ENCODE peak calls at places on chromosomes 13 and 19, in ten cellular contexts. W, H, Y, E, Q, B, L, S, N and R are unnamed samples.

GRCh38 chr19:18921593-18921992 is 2.1 kb downstream of the DDX49 start:
- DNase-seq in L (no peak), W (peak; percentile 74), N (no peak), Q (no peak), B (no peak), S (no peak), Y (no peak), E (no peak), H (no peak), R (peak; percentile 15)

GRCh38 chr13:79435549-79435948 is 29.5 kb upstream of the RBM26 start:
- DNase-seq in S (peak; percentile 68), Y (no peak), H (peak; percentile 21), L (no peak), E (no peak), N (no peak), B (no peak), W (no peak), Q (no peak), R (no peak)

GRCh38 chr13:102638741-102639140 is 42.0 kb downstream of the TPP2 start:
- DNase-seq in E (no peak), Q (no peak), Y (no peak), L (no peak), N (no peak), B (no peak), H (no peak), S (no peak), W (no peak), R (no peak)

GRCh38 chr13:84443463-84443862 is 561.2 kb upstream of the SLITRK1 start:
- DNase-seq in N (no peak), Q (no peak), W (no peak), Y (no peak), S (no peak), B (no peak), L (no peak), H (no peak), E (no peak), R (no peak)

GRCh38 chr19:36605101-36605838 is at the start of gene ZNF382:
- DNase-seq in W (peak; percentile 94), Q (peak; percentile 84), L (no peak), S (peak; percentile 41), E (no peak), H (peak; percentile 67), B (peak; percentile 85), Y (peak; percentile 81), N (peak; percentile 79), R (peak; percentile 93)

GRCh38 chr13:47901451-47901850 is 99.6 kb downstream of the SUCLA2 start:
- DNase-seq in S (peak; percentile 37), L (no peak), E (no peak), Y (no peak), H (no peak), W (no peak), N (no peak), B (no peak), Q (peak; percentile 80), R (no peak)

GRCh38 chr13:64234255-64234654 is 2818.6 kb upstream of the PCDH20 start:
- DNase-seq in Q (no peak), B (no peak), N (no peak), S (peak; percentile 65), E (no peak), W (no peak), L (no peak), H (peak; percentile 45), Y (no peak), R (no peak)

GRCh38 chr13:51912091-51912490 is 50.3 kb downstream of the CCDC70 start:
- DNase-seq in L (no peak), B (no peak), Y (no peak), S (no peak), H (no peak), N (no peak), Q (no peak), E (no peak), W (no peak), R (no peak)

GRCh38 chr13:72530471-72530870 is 197.0 kb downstream of the MZT1 start:
- DNase-seq in H (no peak), Y (no peak), Q (no peak), B (no peak), E (no peak), S (peak; percentile 4), N (no peak), L (no peak), W (no peak), R (no peak)

GRCh38 chr13:105139380-105140285 is 1395.8 kb downstream of the EFNB2 start:
- DNase-seq in Y (peak; percentile 65), L (no peak), B (peak; percentile 78), W (peak; percentile 84), S (peak; percentile 62), E (no peak), Q (peak; percentile 59), N (peak; percentile 13), H (peak; percentile 76), R (peak; percentile 65)

GRCh38 chr13:72514141-72514540 is 213.3 kb downstream of the MZT1 start:
- DNase-seq in W (no peak), Y (no peak), B (no peak), L (no peak), E (no peak), Q (no peak), N (no peak), S (no peak), H (peak; percentile 38), R (no peak)

GRCh38 chr19:15813916-15814315 is 1.5 kb downstream of the OR10H1 start:
- DNase-seq in Y (no peak), H (no peak), S (no peak), W (no peak), Q (no peak), N (no peak), L (no peak), E (no peak), B (no peak), R (no peak)

GRCh38 chr13:39148513-39148961 is 110.3 kb downstream of the NHLRC3 start:
- DNase-seq in E (no peak), H (peak; percentile 68), Y (no peak), L (no peak), B (no peak), S (no peak), W (no peak), Q (peak; percentile 68), N (no peak), R (no peak)

GRCh38 chr19:54425382-54425723 is 10.1 kb downstream of the TTYH1 start:
- DNase-seq in Y (no peak), N (no peak), B (no peak), Q (no peak), L (no peak), H (no peak), E (no peak), S (no peak), W (no peak), R (peak; percentile 7)

GRCh38 chr13:62482351-62482750 is 1066.7 kb upstream of the PCDH20 start:
- DNase-seq in L (no peak), H (no peak), W (no peak), N (no peak), B (no peak), S (no peak), Y (no peak), E (no peak), Q (no peak), R (no peak)

GRCh38 chr19:45451181-45451849 is 16.5 kb upstream of the FOSB start:
- DNase-seq in N (peak; percentile 29), B (no peak), Y (peak; percentile 77), Q (peak; percentile 69), E (no peak), W (no peak), S (peak; percentile 88), H (peak; percentile 53), L (no peak), R (no peak)

GRCh38 chr13:98942997-98943396 is 34.9 kb downstream of the DOCK9 start:
- DNase-seq in W (peak; percentile 13), Q (no peak), H (peak; percentile 30), N (no peak), E (no peak), B (no peak), L (no peak), Y (no peak), S (peak; percentile 23), R (no peak)

GRCh38 chr13:33178197-33178699 is 107.3 kb downstream of the STARD13 start:
- DNase-seq in Q (no peak), L (no peak), S (no peak), E (no peak), Y (no peak), N (no peak), H (no peak), B (no peak), W (no peak), R (no peak)
- H3K4me1 ChIP-seq in Q (peaks cover 4% of the 10 kb centered on the region), L (peaks cover 4% of the 10 kb centered on the region), S (peaks cover 25% of the 10 kb centered on the region), E (peaks cover 67% of the 10 kb centered on the region), Y (no peaks in the 10 kb centered on the region), N (peaks cover 17% of the 10 kb centered on the region), H (peaks cover 17% of the 10 kb centered on the region), B (no peaks in the 10 kb centered on the region), W (no peaks in the 10 kb centered on the region), R (peaks cover 12% of the 10 kb centered on the region)

GRCh38 chr13:49399801-49400472 is 43.9 kb downstream of the CAB39L start:
- DNase-seq in Y (no peak), H (no peak), L (no peak), E (no peak), B (no peak), S (no peak), Q (no peak), N (no peak), W (no peak), R (no peak)

GRCh38 chr13:49400755-49401659 is 42.9 kb downstream of the CAB39L start:
- DNase-seq in N (no peak), Q (no peak), S (peak; percentile 87), W (no peak), L (no peak), H (peak; percentile 73), B (no peak), E (no peak), Y (no peak), R (no peak)

GRCh38 chr13:49395416-49396277 is 48.2 kb downstream of the CAB39L start:
- DNase-seq in W (no peak), S (no peak), E (no peak), N (peak; percentile 40), H (peak; percentile 49), Y (no peak), B (no peak), Q (no peak), L (no peak), R (peak; percentile 56)
- H3K27ac ChIP-seq in W (no peak overlapping the region), S (no peak overlapping the region), E (peak overlapping the region; percentile 89), N (no peak overlapping the region), H (no peak overlapping the region), Y (no peak overlapping the region), B (no peak overlapping the region), Q (no peak overlapping the region), L (no peak overlapping the region), R (peak overlapping the region; percentile 51)

DNA sequence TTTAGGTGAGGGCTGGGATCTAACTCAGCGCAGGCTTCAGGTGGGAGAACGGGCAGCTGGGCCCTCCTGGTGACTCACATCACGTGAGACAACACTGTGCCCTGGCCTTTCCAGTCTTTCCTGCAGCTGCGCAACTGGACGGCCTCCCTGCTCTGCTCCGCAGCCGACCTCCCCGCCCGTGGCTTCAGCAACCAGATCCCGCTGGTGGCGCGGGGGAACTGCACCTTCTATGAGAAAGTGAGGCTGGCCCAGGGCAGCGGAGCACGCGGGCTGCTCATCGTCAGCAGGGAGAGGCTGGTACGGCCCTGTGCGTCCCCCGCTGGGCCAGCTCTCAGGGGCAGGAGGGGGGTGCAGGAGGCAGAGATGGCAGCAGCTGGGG is 8.8 kb downstream of the SPPL2B start:
- DNase-seq in Q (peak; percentile 86), L (no peak), E (no peak), B (no peak), W (no peak), N (peak; percentile 44), Y (no peak), S (peak; percentile 43), H (peak; percentile 44), R (no peak)
- H3K4me1 ChIP-seq in Q (no peaks in the 10 kb centered on the region), L (no peaks in the 10 kb centered on the region), E (peaks cover 5% of the 10 kb centered on the region), B (peaks cover 4% of the 10 kb centered on the region), W (peaks cover 10% of the 10 kb centered on the region), N (peaks cover 13% of the 10 kb centered on the region), Y (peaks cover 6% of the 10 kb centered on the region), S (no peaks in the 10 kb centered on the region), H (no peaks in the 10 kb centered on the region), R (no peaks in the 10 kb centered on the region)

GRCh38 chr13:30052127-30052526 is 201.7 kb upstream of the UBL3 start:
- DNase-seq in Q (peak; percentile 86), Y (no peak), B (no peak), H (no peak), L (peak; percentile 50), N (no peak), S (no peak), W (no peak), E (no peak), R (no peak)
- H3K27ac ChIP-seq in Q (peak overlapping the region; percentile 18), Y (no peak overlapping the region), B (no peak overlapping the region), H (no peak overlapping the region), L (no peak overlapping the region), N (no peak overlapping the region), S (no peak overlapping the region), W (no peak overlapping the region), E (no peak overlapping the region), R (no peak overlapping the region)